ENCODE peak calls at places on chromosomes 4 and X, in nine cellular contexts. One of them, this sample, is unnamed.

GRCh38 chrX:136480383-136480782 is 7.4 kb upstream of the BRS3 start:
- DNase-seq in suprapubic skin: no peak
- DNase-seq in neural progenitor cell: no peak
- DNase-seq in heart right ventricle: peak; percentile 5
- DNase-seq in fibroblast of lung: no peak
- DNase-seq in A549: no peak
- DNase-seq in GM23338: no peak
- DNase-seq in aorta: no peak
- DNase-seq in heart left ventricle: no peak
- DNase-seq in this sample: no peak

GRCh38 chrX:67338262-67338661 is 205.6 kb upstream of the AR start:
- DNase-seq in suprapubic skin: no peak
- DNase-seq in neural progenitor cell: no peak
- DNase-seq in heart right ventricle: no peak
- DNase-seq in fibroblast of lung: no peak
- DNase-seq in A549: no peak
- DNase-seq in GM23338: no peak
- DNase-seq in aorta: no peak
- DNase-seq in heart left ventricle: no peak
- DNase-seq in this sample: no peak

GRCh38 chr4:153497988-153498967 is 32.1 kb downstream of the TMEM131L start:
- DNase-seq in suprapubic skin: no peak
- DNase-seq in neural progenitor cell: no peak
- DNase-seq in heart right ventricle: no peak
- DNase-seq in fibroblast of lung: peak; percentile 88
- DNase-seq in A549: no peak
- DNase-seq in GM23338: no peak
- DNase-seq in aorta: no peak
- DNase-seq in heart left ventricle: no peak
- DNase-seq in this sample: no peak

GRCh38 chr4:107069049-107069448 is 32.9 kb upstream of the DKK2 start:
- DNase-seq in suprapubic skin: no peak
- DNase-seq in neural progenitor cell: no peak
- DNase-seq in heart right ventricle: no peak
- DNase-seq in fibroblast of lung: peak; percentile 79
- DNase-seq in A549: no peak
- DNase-seq in GM23338: no peak
- DNase-seq in aorta: no peak
- DNase-seq in heart left ventricle: no peak
- DNase-seq in this sample: no peak

GRCh38 chr4:142845293-142846070 is 619 bp downstream of the INPP4B start:
- DNase-seq in suprapubic skin: no peak
- DNase-seq in neural progenitor cell: peak; percentile 55
- DNase-seq in heart right ventricle: peak; percentile 9
- DNase-seq in fibroblast of lung: peak; percentile 29
- DNase-seq in A549: no peak
- DNase-seq in GM23338: peak; percentile 63
- DNase-seq in aorta: peak; percentile 50
- DNase-seq in heart left ventricle: peak; percentile 35
- DNase-seq in this sample: no peak

GRCh38 chr4:38413524-38414341 is 250.3 kb upstream of the KLF3 start:
- DNase-seq in suprapubic skin: no peak
- DNase-seq in neural progenitor cell: no peak
- DNase-seq in heart right ventricle: no peak
- DNase-seq in fibroblast of lung: no peak
- DNase-seq in A549: no peak
- DNase-seq in GM23338: no peak
- DNase-seq in aorta: no peak
- DNase-seq in heart left ventricle: no peak
- DNase-seq in this sample: no peak

GRCh38 chr4:169305651-169306050 is 34.9 kb upstream of the SH3RF1 start:
- DNase-seq in suprapubic skin: no peak
- DNase-seq in neural progenitor cell: no peak
- DNase-seq in heart right ventricle: peak; percentile 20
- DNase-seq in fibroblast of lung: peak; percentile 19
- DNase-seq in A549: no peak
- DNase-seq in GM23338: no peak
- DNase-seq in aorta: no peak
- DNase-seq in heart left ventricle: no peak
- DNase-seq in this sample: no peak

GRCh38 chr4:151356510-151356909 is 31.1 kb upstream of the SH3D19 start:
- DNase-seq in suprapubic skin: no peak
- DNase-seq in neural progenitor cell: no peak
- DNase-seq in heart right ventricle: no peak
- DNase-seq in fibroblast of lung: peak; percentile 29
- DNase-seq in A549: no peak
- DNase-seq in GM23338: no peak
- DNase-seq in aorta: no peak
- DNase-seq in heart left ventricle: no peak
- DNase-seq in this sample: no peak

GRCh38 chr4:168907119-168907698 is 102.8 kb downstream of the CBR4 start:
- DNase-seq in suprapubic skin: no peak
- DNase-seq in neural progenitor cell: no peak
- DNase-seq in heart right ventricle: no peak
- DNase-seq in fibroblast of lung: peak; percentile 39
- DNase-seq in A549: no peak
- DNase-seq in GM23338: no peak
- DNase-seq in aorta: no peak
- DNase-seq in heart left ventricle: no peak
- DNase-seq in this sample: no peak

GRCh38 chrX:38628587-38628986 is 67.2 kb downstream of the TSPAN7 start:
- DNase-seq in suprapubic skin: no peak
- DNase-seq in neural progenitor cell: no peak
- DNase-seq in heart right ventricle: no peak
- DNase-seq in fibroblast of lung: no peak
- DNase-seq in A549: no peak
- DNase-seq in GM23338: no peak
- DNase-seq in aorta: no peak
- DNase-seq in heart left ventricle: no peak
- DNase-seq in this sample: no peak

GRCh38 chrX:108437789-108438623 is at the start of gene COL4A6:
- DNase-seq in suprapubic skin: no peak
- DNase-seq in neural progenitor cell: peak; percentile 72
- DNase-seq in heart right ventricle: peak; percentile 5
- DNase-seq in fibroblast of lung: no peak
- DNase-seq in A549: peak; percentile 48
- DNase-seq in GM23338: peak; percentile 76
- DNase-seq in aorta: peak; percentile 40
- DNase-seq in heart left ventricle: peak; percentile 28
- DNase-seq in this sample: no peak

GRCh38 chr4:173370130-173370476 is 651 bp upstream of the SAP30 start:
- DNase-seq in suprapubic skin: peak; percentile 88
- DNase-seq in neural progenitor cell: no peak
- DNase-seq in heart right ventricle: peak; percentile 82
- DNase-seq in fibroblast of lung: no peak
- DNase-seq in A549: peak; percentile 18
- DNase-seq in GM23338: no peak
- DNase-seq in aorta: peak; percentile 84
- DNase-seq in heart left ventricle: peak; percentile 76
- DNase-seq in this sample: peak; percentile 61

GRCh38 chr4:83644677-83645639 is 109.0 kb downstream of the GPAT3 start:
- DNase-seq in suprapubic skin: no peak
- DNase-seq in neural progenitor cell: peak; percentile 63
- DNase-seq in heart right ventricle: peak; percentile 25
- DNase-seq in fibroblast of lung: peak; percentile 33
- DNase-seq in A549: peak; percentile 25
- DNase-seq in GM23338: peak; percentile 78
- DNase-seq in aorta: no peak
- DNase-seq in heart left ventricle: no peak
- DNase-seq in this sample: peak; percentile 23

GRCh38 chr4:125498981-125499380 is 184.2 kb downstream of the FAT4 start:
- DNase-seq in suprapubic skin: no peak
- DNase-seq in neural progenitor cell: no peak
- DNase-seq in heart right ventricle: no peak
- DNase-seq in fibroblast of lung: no peak
- DNase-seq in A549: no peak
- DNase-seq in GM23338: no peak
- DNase-seq in aorta: no peak
- DNase-seq in heart left ventricle: no peak
- DNase-seq in this sample: no peak

GRCh38 chrX:72130762-72131231 is 918 bp downstream of the RTL5 start:
- DNase-seq in suprapubic skin: no peak
- DNase-seq in neural progenitor cell: peak; percentile 23
- DNase-seq in heart right ventricle: no peak
- DNase-seq in fibroblast of lung: no peak
- DNase-seq in A549: no peak
- DNase-seq in GM23338: peak; percentile 55
- DNase-seq in aorta: no peak
- DNase-seq in heart left ventricle: no peak
- DNase-seq in this sample: no peak

GRCh38 chr4:22192302-22192645 is 243.7 kb upstream of the KCNIP4 start:
- DNase-seq in suprapubic skin: no peak
- DNase-seq in neural progenitor cell: no peak
- DNase-seq in heart right ventricle: no peak
- DNase-seq in fibroblast of lung: no peak
- DNase-seq in A549: no peak
- DNase-seq in GM23338: no peak
- DNase-seq in aorta: no peak
- DNase-seq in heart left ventricle: no peak
- DNase-seq in this sample: no peak

GRCh38 chr4:22187203-22187835 is 238.7 kb upstream of the KCNIP4 start:
- DNase-seq in suprapubic skin: no peak
- DNase-seq in neural progenitor cell: no peak
- DNase-seq in heart right ventricle: no peak
- DNase-seq in fibroblast of lung: no peak
- DNase-seq in A549: no peak
- DNase-seq in GM23338: no peak
- DNase-seq in aorta: no peak
- DNase-seq in heart left ventricle: no peak
- DNase-seq in this sample: no peak

GRCh38 chr4:22191565-22192301 is 243.2 kb upstream of the KCNIP4 start:
- DNase-seq in suprapubic skin: no peak
- DNase-seq in neural progenitor cell: no peak
- DNase-seq in heart right ventricle: no peak
- DNase-seq in fibroblast of lung: peak; percentile 33
- DNase-seq in A549: no peak
- DNase-seq in GM23338: peak; percentile 16
- DNase-seq in aorta: no peak
- DNase-seq in heart left ventricle: no peak
- DNase-seq in this sample: no peak

GRCh38 chr4:22190855-22191254 is 242.3 kb upstream of the KCNIP4 start:
- DNase-seq in suprapubic skin: no peak
- DNase-seq in neural progenitor cell: no peak
- DNase-seq in heart right ventricle: no peak
- DNase-seq in fibroblast of lung: peak; percentile 94
- DNase-seq in A549: no peak
- DNase-seq in GM23338: no peak
- DNase-seq in aorta: no peak
- DNase-seq in heart left ventricle: no peak
- DNase-seq in this sample: no peak
- H3K27ac ChIP-seq in suprapubic skin: no peak overlapping the region
- H3K27ac ChIP-seq in neural progenitor cell: no peak overlapping the region
- H3K27ac ChIP-seq in heart right ventricle: no peak overlapping the region
- H3K27ac ChIP-seq in fibroblast of lung: no peak overlapping the region
- H3K27ac ChIP-seq in A549: no peak overlapping the region
- H3K27ac ChIP-seq in GM23338: no peak overlapping the region
- H3K27ac ChIP-seq in aorta: no peak overlapping the region
- H3K27ac ChIP-seq in heart left ventricle: no peak overlapping the region
- H3K27ac ChIP-seq in this sample: no peak overlapping the region

GRCh38 chr4:8050555-8051206 is 107.9 kb downstream of the ABLIM2 start:
- DNase-seq in suprapubic skin: no peak
- DNase-seq in neural progenitor cell: no peak
- DNase-seq in heart right ventricle: peak; percentile 87
- DNase-seq in fibroblast of lung: peak; percentile 42
- DNase-seq in A549: no peak
- DNase-seq in GM23338: peak; percentile 88
- DNase-seq in aorta: peak; percentile 85
- DNase-seq in heart left ventricle: peak; percentile 88
- DNase-seq in this sample: no peak
- H3K4me1 ChIP-seq in suprapubic skin: peaks cover 15% of the 10 kb centered on the region
- H3K4me1 ChIP-seq in neural progenitor cell: peaks cover 17% of the 10 kb centered on the region
- H3K4me1 ChIP-seq in heart right ventricle: peaks cover 12% of the 10 kb centered on the region
- H3K4me1 ChIP-seq in fibroblast of lung: no peaks in the 10 kb centered on the region
- H3K4me1 ChIP-seq in A549: no peaks in the 10 kb centered on the region
- H3K4me1 ChIP-seq in GM23338: peaks cover 28% of the 10 kb centered on the region
- H3K4me1 ChIP-seq in aorta: no peaks in the 10 kb centered on the region
- H3K4me1 ChIP-seq in heart left ventricle: peaks cover 16% of the 10 kb centered on the region
- H3K4me1 ChIP-seq in this sample: no peaks in the 10 kb centered on the region

DNA sequence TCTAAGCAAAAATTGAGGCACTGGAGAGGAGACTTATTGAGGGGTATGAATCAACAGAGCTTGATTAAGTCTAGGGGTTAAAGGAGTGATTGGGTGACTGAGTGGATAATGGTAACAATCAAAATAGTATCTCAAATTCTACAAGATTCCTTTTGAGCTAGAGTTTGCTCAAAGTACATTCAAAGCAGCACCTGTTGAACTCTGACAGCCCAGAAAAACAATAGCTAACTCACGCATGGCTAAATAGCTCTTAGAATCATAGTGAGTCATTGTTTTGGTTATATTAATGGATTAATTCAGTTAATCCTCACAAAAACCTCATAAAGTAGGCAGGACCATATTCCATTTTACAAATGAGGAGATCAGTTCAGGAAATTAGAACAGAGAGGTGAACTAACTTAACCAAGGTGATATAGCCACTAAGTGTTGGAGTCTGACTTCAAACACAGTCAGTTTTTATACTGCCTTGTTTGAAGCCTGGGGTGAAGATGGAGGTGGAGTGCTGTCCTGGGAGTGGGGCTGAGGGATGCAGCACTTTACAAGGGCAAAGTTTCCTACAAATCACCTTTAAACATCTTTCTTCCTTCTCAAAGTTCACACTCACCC is 35.9 kb upstream of the PPM1K start:
- DNase-seq in suprapubic skin: no peak
- DNase-seq in neural progenitor cell: peak; percentile 13
- DNase-seq in heart right ventricle: no peak
- DNase-seq in fibroblast of lung: peak; percentile 40
- DNase-seq in A549: no peak
- DNase-seq in GM23338: peak; percentile 1
- DNase-seq in aorta: no peak
- DNase-seq in heart left ventricle: no peak
- DNase-seq in this sample: no peak
- H3K4me3 ChIP-seq in suprapubic skin: peak overlapping the region; percentile 10
- H3K4me3 ChIP-seq in neural progenitor cell: no peak overlapping the region
- H3K4me3 ChIP-seq in heart right ventricle: no peak overlapping the region
- H3K4me3 ChIP-seq in fibroblast of lung: no peak overlapping the region
- H3K4me3 ChIP-seq in A549: no peak overlapping the region
- H3K4me3 ChIP-seq in GM23338: no peak overlapping the region
- H3K4me3 ChIP-seq in aorta: no peak overlapping the region
- H3K4me3 ChIP-seq in heart left ventricle: no peak overlapping the region
- H3K4me3 ChIP-seq in this sample: no peak overlapping the region

DNA sequence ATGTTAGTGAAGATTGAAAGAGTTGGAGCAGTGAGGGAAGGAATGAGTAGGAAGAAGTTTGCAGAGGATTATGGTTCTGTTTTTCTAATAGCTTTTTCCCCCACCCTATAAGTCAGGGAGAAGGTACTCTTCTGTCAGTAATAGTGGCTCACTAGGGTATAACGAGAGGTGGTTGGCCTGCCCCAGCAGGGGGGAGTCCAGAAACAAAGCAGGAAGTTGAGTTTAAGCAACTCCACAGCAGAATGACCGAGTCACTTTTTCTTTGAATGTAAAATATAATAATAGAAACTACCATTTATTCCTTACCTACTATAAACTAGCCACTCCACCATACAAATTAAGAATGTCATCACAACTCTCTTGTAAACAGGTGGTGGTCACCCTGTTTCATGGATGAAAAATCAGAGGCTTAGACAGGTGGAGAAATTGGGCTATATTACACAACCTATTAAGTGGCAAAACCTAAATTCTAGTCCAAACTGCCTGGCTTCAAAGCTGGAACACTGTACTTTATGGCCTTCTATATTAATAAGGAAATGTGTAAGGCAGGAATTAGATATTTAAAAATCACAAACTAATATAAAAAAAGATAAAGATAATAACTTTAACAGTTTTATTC is 21.9 kb downstream of the AP1AR start:
- DNase-seq in suprapubic skin: no peak
- DNase-seq in neural progenitor cell: peak; percentile 18
- DNase-seq in heart right ventricle: no peak
- DNase-seq in fibroblast of lung: no peak
- DNase-seq in A549: no peak
- DNase-seq in GM23338: peak; percentile 42
- DNase-seq in aorta: no peak
- DNase-seq in heart left ventricle: no peak
- DNase-seq in this sample: no peak
- H3K27ac ChIP-seq in suprapubic skin: no peak overlapping the region
- H3K27ac ChIP-seq in neural progenitor cell: no peak overlapping the region
- H3K27ac ChIP-seq in heart right ventricle: no peak overlapping the region
- H3K27ac ChIP-seq in fibroblast of lung: no peak overlapping the region
- H3K27ac ChIP-seq in A549: no peak overlapping the region
- H3K27ac ChIP-seq in GM23338: no peak overlapping the region
- H3K27ac ChIP-seq in aorta: no peak overlapping the region
- H3K27ac ChIP-seq in heart left ventricle: no peak overlapping the region
- H3K27ac ChIP-seq in this sample: no peak overlapping the region